ENCODE peak calls at places on chromosome 14, in nine cellular contexts. K is astrocyte of the cerebellum, Z is M059J, F is astrocyte of the spinal cord, A is NCI-H1092, S is B cell, P is hypothalamus, V is KG1, B is iris pigment epithelial cell. Q is an unnamed sample.

GRCh38 chr14:67517083-67517482 is 16.0 kb upstream of the PLEKHH1 start:
- DNase-seq in K (no peak), Z (peak; percentile 42), F (peak; percentile 30), A (no peak), S (no peak), P (peak; percentile 24), V (no peak), B (peak; percentile 18), Q (peak; percentile 54)

GRCh38 chr14:59098377-59098776 is 90.1 kb upstream of the DAAM1 start:
- DNase-seq in K (no peak), Z (peak; percentile 88), F (peak; percentile 78), A (no peak), S (no peak), P (no peak), V (no peak), B (peak; percentile 98), Q (no peak)

GRCh38 chr14:100307215-100308111 is 1.2 kb upstream of the SLC25A29 start:
- DNase-seq in K (no peak), Z (no peak), F (no peak), A (no peak), S (peak; percentile 62), P (no peak), V (no peak), B (peak; percentile 14), Q (peak; percentile 52)

GRCh38 chr14:103356151-103356766 is 22.2 kb downstream of the EIF5 start:
- DNase-seq in K (no peak), Z (no peak), F (no peak), A (no peak), S (no peak), P (no peak), V (no peak), B (no peak), Q (no peak)

GRCh38 chr14:25086081-25086480 is 36.1 kb upstream of the STXBP6 start:
- DNase-seq in K (no peak), Z (no peak), F (no peak), A (no peak), S (no peak), P (no peak), V (no peak), B (no peak), Q (no peak)

GRCh38 chr14:102248121-102248520 is 56.8 kb downstream of the MOK start:
- DNase-seq in K (no peak), Z (peak; percentile 34), F (no peak), A (no peak), S (no peak), P (no peak), V (no peak), B (no peak), Q (no peak)

GRCh38 chr14:53927171-53927570 is 29.5 kb downstream of the BMP4 start:
- DNase-seq in K (no peak), Z (peak; percentile 53), F (peak; percentile 14), A (no peak), S (no peak), P (no peak), V (no peak), B (peak; percentile 30), Q (no peak)

GRCh38 chr14:24058951-24059475 is 7.2 kb downstream of the CARMIL3 start:
- DNase-seq in K (no peak), Z (no peak), F (no peak), A (no peak), S (peak; percentile 7), P (no peak), V (no peak), B (no peak), Q (peak; percentile 39)

GRCh38 chr14:101009531-101009930 is 106.0 kb upstream of the RTL1 start:
- DNase-seq in K (no peak), Z (no peak), F (no peak), A (no peak), S (no peak), P (no peak), V (no peak), B (no peak), Q (no peak)

GRCh38 chr14:68140111-68140741 is 320.6 kb downstream of the RAD51B start:
- DNase-seq in K (peak; percentile 98), Z (peak; percentile 100), F (peak; percentile 97), A (peak; percentile 22), S (no peak), P (no peak), V (no peak), B (peak; percentile 97), Q (no peak)

GRCh38 chr14:75840911-75841310 is 140.9 kb downstream of the TGFB3 start:
- DNase-seq in K (no peak), Z (no peak), F (no peak), A (no peak), S (no peak), P (no peak), V (no peak), B (no peak), Q (no peak)

GRCh38 chr14:32197919-32198318 is 3.9 kb upstream of the RNU6-7 start:
- DNase-seq in K (no peak), Z (no peak), F (no peak), A (no peak), S (no peak), P (no peak), V (no peak), B (no peak), Q (no peak)

GRCh38 chr14:56659964-56660551 is 80.5 kb downstream of the TMEM260 start:
- DNase-seq in K (peak; percentile 35), Z (peak; percentile 40), F (peak; percentile 44), A (peak; percentile 24), S (no peak), P (no peak), V (no peak), B (peak; percentile 65), Q (no peak)